ENCODE peak calls at places on chromosomes 1 and 21, in five cellular contexts. B, K, W, P and U are unnamed samples.

GRCh38 chr1:156123356-156124196 is 9.1 kb downstream of the LMNA start:
- DNase-seq in W (peak; percentile 73), K (peak; percentile 94), P (peak; percentile 97), B (peak; percentile 97), U (peak; percentile 58)

GRCh38 chr1:25012966-25013962 is 83.2 kb upstream of the RUNX3 start:
- DNase-seq in W (no peak), P (no peak), B (no peak), K (no peak), U (no peak)

GRCh38 chr1:53383471-53383870 is 55.6 kb upstream of the LRP8 start:
- DNase-seq in B (no peak), K (no peak), W (no peak), P (no peak), U (no peak)

GRCh38 chr1:203046984-203047630 is 20.8 kb downstream of the PPFIA4 start:
- DNase-seq in B (no peak), P (no peak), W (no peak), K (no peak), U (no peak)

GRCh38 chr1:233075045-233075444 is 124.6 kb downstream of the NTPCR start:
- DNase-seq in P (no peak), W (no peak), K (no peak), B (no peak), U (no peak)

GRCh38 chr1:64167176-64167575 is 36.2 kb upstream of the UBE2U start:
- DNase-seq in B (no peak), P (no peak), K (no peak), W (no peak), U (no peak)

GRCh38 chr1:89670711-89671110 is 37.8 kb downstream of the LRRC8C start:
- DNase-seq in B (no peak), P (no peak), W (no peak), K (no peak), U (no peak)

GRCh38 chr1:15557594-15557993 is 27.3 kb downstream of the AGMAT start:
- DNase-seq in P (no peak), B (no peak), K (no peak), W (no peak), U (no peak)

GRCh38 chr1:41615316-41615715 is 130.8 kb upstream of the EDN2 start:
- DNase-seq in K (no peak), P (no peak), W (no peak), B (no peak), U (no peak)

GRCh38 chr1:70441392-70442035 is 30.4 kb downstream of the CTH start:
- DNase-seq in K (no peak), W (no peak), B (no peak), P (no peak), U (no peak)

GRCh38 chr1:173023343-173023742 is 27.4 kb downstream of the TNFSF18 start:
- DNase-seq in P (no peak), W (no peak), B (no peak), K (no peak), U (no peak)

GRCh38 chr1:68442822-68443556 is 6.8 kb downstream of the RPE65 start:
- DNase-seq in B (peak; percentile 16), P (no peak), K (peak; percentile 35), W (no peak), U (no peak)

GRCh38 chr1:2003564-2004131 is at the start of gene CFAP74:
- DNase-seq in B (no peak), P (no peak), K (peak; percentile 87), W (no peak), U (peak; percentile 76)

GRCh38 chr1:16615253-16616252 is 2.2 kb upstream of the NBPF1 start:
- DNase-seq in P (no peak), B (peak; percentile 20), W (peak; percentile 12), K (no peak), U (peak; percentile 48)

GRCh38 chr1:209858561-209859103 is 30.9 kb downstream of the UTP25 start:
- DNase-seq in K (peak; percentile 51), W (no peak), P (no peak), B (no peak), U (no peak)

GRCh38 chr1:34779962-34780361 is 1.1 kb upstream of the GJB3 start:
- DNase-seq in W (no peak), B (no peak), P (no peak), K (no peak), U (no peak)

GRCh38 chr1:28104866-28105467 is 16.6 kb upstream of the EYA3 start:
- DNase-seq in B (peak; percentile 83), K (peak; percentile 96), W (no peak), P (no peak), U (peak; percentile 77)

GRCh38 chr1:185267278-185267677 is 49.8 kb downstream of the IVNS1ABP start:
- DNase-seq in K (no peak), B (no peak), W (no peak), P (no peak), U (no peak)

GRCh38 chr21:16353764-16354163 is 624.0 kb downstream of the USP25 start:
- DNase-seq in P (no peak), K (no peak), B (no peak), W (no peak), U (no peak)

GRCh38 chr21:42447182-42447581 is 43.5 kb downstream of the UBASH3A start:
- DNase-seq in P (no peak), B (no peak), K (no peak), W (no peak), U (no peak)

GRCh38 chr1:245800901-245801605 is 646.3 kb downstream of the KIF26B start:
- DNase-seq in K (no peak), B (no peak), W (no peak), P (no peak), U (no peak)

GRCh38 chr1:115118596-115118995 is 29.3 kb upstream of the TSPAN2 start:
- DNase-seq in K (no peak), W (no peak), B (no peak), P (no peak), U (no peak)

GRCh38 chr1:229952670-229953520 is 114.1 kb upstream of the GALNT2 start:
- DNase-seq in B (no peak), P (no peak), K (no peak), W (no peak), U (no peak)

GRCh38 chr1:212651521-212651920 is 43.0 kb downstream of the ATF3 start:
- DNase-seq in B (no peak), P (no peak), K (no peak), W (no peak), U (no peak)

GRCh38 chr1:5304702-5305101 is 650.3 kb downstream of the AJAP1 start:
- DNase-seq in K (no peak), W (no peak), P (no peak), B (no peak), U (no peak)
- H3K27ac ChIP-seq in K (no peak overlapping the region), W (no peak overlapping the region), P (no peak overlapping the region), B (no peak overlapping the region), U (no peak overlapping the region)

DNA sequence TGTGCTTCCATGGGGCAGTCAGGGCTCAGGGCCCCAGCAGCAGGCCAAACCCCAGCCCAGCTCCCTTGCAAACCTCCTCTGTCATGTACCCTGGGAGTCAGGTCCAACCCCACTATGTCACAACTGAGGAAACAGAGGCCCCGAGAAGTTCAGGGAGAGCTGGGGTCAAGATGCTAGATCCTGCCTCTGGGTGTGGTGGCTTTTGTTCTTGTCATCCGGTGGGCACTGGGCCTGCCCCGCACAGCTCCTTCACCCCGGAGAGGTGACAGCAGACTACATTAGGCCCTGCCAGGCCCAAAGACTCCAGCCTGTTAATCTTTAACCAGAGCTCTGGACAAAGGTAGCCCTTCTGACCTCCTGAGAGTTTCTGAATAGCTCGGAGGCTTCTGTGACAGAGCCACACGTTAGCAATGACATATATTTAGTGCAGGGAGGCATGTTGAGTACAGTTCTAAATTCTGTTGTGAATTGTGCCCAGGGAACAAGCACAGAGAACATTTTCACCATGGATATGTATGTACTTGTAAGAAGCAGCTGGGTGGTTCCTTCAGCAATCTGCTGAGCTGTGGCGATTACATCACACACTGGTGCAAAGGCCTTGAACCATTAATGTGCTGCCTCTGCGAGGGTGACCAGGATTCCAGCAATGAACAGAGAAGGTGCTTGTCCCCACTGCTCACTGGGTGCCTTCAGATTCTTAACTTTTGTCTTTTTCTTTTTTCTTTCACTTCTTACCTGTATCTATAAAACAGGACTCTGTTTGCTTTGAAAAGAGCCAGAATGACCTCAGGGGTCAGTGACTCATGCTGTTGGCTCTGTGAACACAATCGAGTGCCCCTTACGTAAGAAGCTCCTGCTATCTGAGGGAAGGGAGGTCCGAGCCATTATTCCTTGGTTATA is 102.8 kb downstream of the RHOU start:
- DNase-seq in W (no peak), K (no peak), B (peak; percentile 83), P (peak; percentile 34), U (no peak)
- TF ChIP-seq CTCF in W (no peak), K (no peak), B (no peak), P (no peak), U (no peak)

GRCh38 chr21:38325216-38325615 is 68.4 kb downstream of the KCNJ15 start:
- DNase-seq in K (no peak), W (no peak), B (no peak), P (no peak), U (no peak)
- H3K27ac ChIP-seq in K (no peak overlapping the region), W (no peak overlapping the region), B (no peak overlapping the region), P (no peak overlapping the region), U (no peak overlapping the region)

GRCh38 chr1:105138445-105138821 is 1388.7 kb downstream of the AMY1C start:
- DNase-seq in K (no peak), W (no peak), B (peak; percentile 44), P (no peak), U (no peak)

DNA sequence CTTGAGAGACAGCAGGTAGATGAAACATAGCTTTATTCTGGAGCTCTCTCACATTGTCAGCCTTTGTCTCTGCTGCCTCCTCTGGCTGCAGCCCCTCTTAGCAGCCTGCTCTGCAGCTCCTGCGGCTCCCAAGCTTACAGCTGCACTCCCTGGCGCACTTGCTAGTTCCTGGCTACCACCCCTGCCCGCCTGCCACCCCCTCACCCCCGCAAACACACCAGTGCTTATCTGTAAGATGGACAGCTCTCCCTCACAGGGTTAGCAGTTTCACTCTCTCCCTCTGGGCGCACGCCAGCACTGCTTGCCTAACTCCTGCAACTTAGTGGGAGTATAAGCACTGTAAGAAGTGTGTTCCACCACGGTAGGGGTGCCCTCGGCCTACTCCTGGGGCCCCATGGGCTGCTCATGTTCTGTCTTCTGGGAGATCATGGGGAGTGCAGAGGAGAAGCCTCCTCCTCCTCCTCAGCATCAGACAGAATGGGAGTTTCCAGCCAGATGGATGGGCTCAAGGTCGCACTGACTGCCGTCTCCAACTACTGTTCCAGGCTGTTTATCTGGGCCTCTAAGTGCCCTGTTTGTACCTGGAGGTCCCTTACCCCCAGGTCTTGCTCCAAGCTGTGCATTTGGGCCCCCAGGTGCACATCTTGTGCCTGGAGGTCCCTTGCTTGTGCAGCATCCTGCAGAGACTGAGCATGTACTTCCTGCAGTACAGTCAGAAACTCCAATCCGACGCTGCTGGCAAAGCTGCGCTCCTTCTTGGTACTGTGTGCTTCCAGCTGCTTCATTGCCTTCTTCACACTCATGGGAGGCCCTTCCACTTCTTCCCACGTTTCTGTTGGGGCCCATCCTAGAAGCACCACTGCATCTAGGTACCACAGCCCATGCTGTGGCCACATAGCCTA is 1388.1 kb downstream of the AMY1C start:
- DNase-seq in K (peak; percentile 89), W (no peak), P (no peak), B (peak; percentile 11), U (no peak)
- TF ChIP-seq CTCF in K (peak; percentile 70), W (no peak), P (no peak), B (no peak), U (no peak)